ENCODE peak calls at places on chromosomes 11 and 22, in six cellular contexts. H, J, F, R, Z and Q are unnamed samples.
A peak's percentile ranks its signal among the peaks of the same experiment; 100 is the strongest.

GRCh38 chr22:32473388-32473952 is 1.1 kb upstream of the FBXO7 start:
- DNase-seq in F (peak; percentile 47), H (peak; percentile 79), Z (peak; percentile 83), R (peak; percentile 68), J (peak; percentile 80), Q (peak; percentile 57)

GRCh38 chr11:96309001-96309642 is 33.9 kb downstream of the MAML2 start:
- DNase-seq in J (peak; percentile 34), R (no peak), F (peak; percentile 86), H (no peak), Z (no peak), Q (no peak)

GRCh38 chr11:124415356-124415923 is 9.2 kb downstream of the OR8B4 start:
- DNase-seq in R (peak; percentile 20), J (peak; percentile 45), H (peak; percentile 51), F (peak; percentile 40), Z (peak; percentile 65), Q (no peak)

GRCh38 chr11:67095214-67095507 is 23.9 kb upstream of the KDM2A start:
- DNase-seq in F (no peak), Z (no peak), H (no peak), J (no peak), R (no peak), Q (no peak)

GRCh38 chr11:953513-953912 is 27.8 kb downstream of the AP2A2 start:
- DNase-seq in R (no peak), H (no peak), J (no peak), Z (no peak), F (no peak), Q (no peak)

GRCh38 chr11:1238767-1239595 is 16.1 kb downstream of the MUC5B start:
- DNase-seq in J (peak; percentile 37), F (no peak), H (no peak), R (no peak), Z (peak; percentile 74), Q (peak; percentile 94)

GRCh38 chr22:37260939-37261338 is 16.9 kb upstream of the RAC2 start:
- DNase-seq in R (peak; percentile 52), J (peak; percentile 69), H (peak; percentile 69), Z (peak; percentile 87), F (peak; percentile 40), Q (peak; percentile 88)

GRCh38 chr22:44012172-44012571 is 11.9 kb upstream of the PARVB start:
- DNase-seq in F (no peak), R (no peak), H (no peak), Z (no peak), J (no peak), Q (no peak)

GRCh38 chr11:12478743-12479142 is 101.4 kb downstream of the PARVA start:
- DNase-seq in H (no peak), R (no peak), Z (no peak), J (no peak), F (peak; percentile 78), Q (no peak)

GRCh38 chr11:113401718-113402117 is 14.1 kb downstream of the ANKK1 start:
- DNase-seq in F (no peak), R (no peak), H (no peak), Z (no peak), J (no peak), Q (no peak)

GRCh38 chr11:41947392-41947791 is 487.9 kb upstream of the LRRC4C start:
- DNase-seq in H (no peak), F (no peak), Z (peak; percentile 5), R (no peak), J (no peak), Q (no peak)

GRCh38 chr11:17649696-17650600 is 69.4 kb upstream of the MYOD1 start:
- DNase-seq in Z (no peak), H (no peak), J (peak; percentile 14), F (peak; percentile 16), R (no peak), Q (peak; percentile 44)

GRCh38 chr11:4839851-4840549 is 9.0 kb downstream of the OR51S1 start:
- DNase-seq in J (peak; percentile 17), R (no peak), Z (peak; percentile 13), F (no peak), H (no peak), Q (peak; percentile 61)

GRCh38 chr11:76152741-76153608 is 53.3 kb downstream of the WNT11 start:
- DNase-seq in J (peak; percentile 69), Z (no peak), H (no peak), F (no peak), R (no peak), Q (peak; percentile 63)

GRCh38 chr22:36395922-36396321 is 8.2 kb upstream of the MYH9 start:
- DNase-seq in Z (no peak), J (no peak), H (peak; percentile 64), R (no peak), F (peak; percentile 85), Q (no peak)

GRCh38 chr11:59802639-59803176 is 7.9 kb downstream of the MRPL16 start:
- DNase-seq in F (peak; percentile 39), J (peak; percentile 52), H (peak; percentile 70), R (peak; percentile 4), Z (peak; percentile 58), Q (no peak)

GRCh38 chr11:47148903-47149535 is 27.7 kb downstream of the ARFGAP2 start:
- DNase-seq in F (no peak), H (peak; percentile 26), R (no peak), J (peak; percentile 40), Z (no peak), Q (no peak)

GRCh38 chr11:67665537-67666302 is 8.7 kb downstream of the ALDH3B2 start:
- DNase-seq in F (no peak), J (no peak), Z (no peak), H (no peak), R (no peak), Q (peak; percentile 60)

GRCh38 chr11:44112083-44112865 is 16.8 kb downstream of the EXT2 start:
- DNase-seq in R (no peak), H (peak; percentile 58), Z (no peak), F (peak; percentile 70), J (no peak), Q (no peak)

GRCh38 chr22:50320116-50320515 is 6.7 kb downstream of the DENND6B start:
- DNase-seq in R (no peak), Z (no peak), H (no peak), J (no peak), F (no peak), Q (no peak)

GRCh38 chr11:2539761-2540520 is 95.1 kb downstream of the KCNQ1 start:
- DNase-seq in Z (no peak), H (no peak), R (no peak), J (no peak), F (no peak), Q (peak; percentile 36)

GRCh38 chr11:7595016-7595869 is 78.1 kb downstream of the CYB5R2 start:
- DNase-seq in J (peak; percentile 61), Z (peak; percentile 45), H (no peak), F (no peak), R (no peak), Q (peak; percentile 69)

GRCh38 chr22:41927813-41928212 is 1.2 kb upstream of the TNFRSF13C start:
- DNase-seq in Z (no peak), R (no peak), H (no peak), F (no peak), J (no peak), Q (no peak)

GRCh38 chr11:126359431-126360048 is 4.1 kb downstream of the ST3GAL4 start:
- DNase-seq in R (no peak), J (no peak), F (peak; percentile 70), H (no peak), Z (no peak), Q (no peak)

GRCh38 chr22:29994941-29995340 is 85.3 kb upstream of the HORMAD2 start:
- DNase-seq in R (no peak), Z (no peak), H (peak; percentile 52), F (peak; percentile 63), J (no peak), Q (no peak)

GRCh38 chr11:69010361-69010891 is 2.6 kb downstream of the MRGPRF start:
- DNase-seq in F (peak; percentile 16), J (no peak), R (no peak), H (peak; percentile 19), Z (no peak), Q (no peak)

GRCh38 chr22:20509344-20510047 is 2.1 kb downstream of the MED15 start:
- DNase-seq in F (peak; percentile 95), H (peak; percentile 98), R (no peak), Z (peak; percentile 41), J (peak; percentile 80), Q (no peak)

GRCh38 chr11:69293819-69294505 is at the start of gene MYEOV:
- DNase-seq in Z (peak; percentile 79), H (peak; percentile 32), F (peak; percentile 33), J (peak; percentile 80), R (no peak), Q (peak; percentile 93)

GRCh38 chr11:65920035-65920802 is 993 bp downstream of the DRAP1 start:
- DNase-seq in H (no peak), F (no peak), J (no peak), Z (no peak), R (no peak), Q (no peak)

GRCh38 chr22:20258584-20259335 is 9.4 kb downstream of the RTN4R start:
- DNase-seq in H (no peak), Z (peak; percentile 45), F (no peak), J (no peak), R (no peak), Q (no peak)

GRCh38 chr22:41030891-41031290 is 61.5 kb upstream of the EP300 start:
- DNase-seq in H (no peak), J (no peak), Z (no peak), F (peak; percentile 80), R (no peak), Q (no peak)

GRCh38 chr22:41197808-41198585 is 7.1 kb upstream of the L3MBTL2 start:
- DNase-seq in H (peak; percentile 70), Z (peak; percentile 56), J (peak; percentile 61), R (no peak), F (peak; percentile 27), Q (peak; percentile 66)

GRCh38 chr22:36386900-36387663 is 685 bp downstream of the MYH9 start:
- DNase-seq in F (peak; percentile 30), R (no peak), J (no peak), Z (peak; percentile 38), H (no peak), Q (peak; percentile 53)

DNA sequence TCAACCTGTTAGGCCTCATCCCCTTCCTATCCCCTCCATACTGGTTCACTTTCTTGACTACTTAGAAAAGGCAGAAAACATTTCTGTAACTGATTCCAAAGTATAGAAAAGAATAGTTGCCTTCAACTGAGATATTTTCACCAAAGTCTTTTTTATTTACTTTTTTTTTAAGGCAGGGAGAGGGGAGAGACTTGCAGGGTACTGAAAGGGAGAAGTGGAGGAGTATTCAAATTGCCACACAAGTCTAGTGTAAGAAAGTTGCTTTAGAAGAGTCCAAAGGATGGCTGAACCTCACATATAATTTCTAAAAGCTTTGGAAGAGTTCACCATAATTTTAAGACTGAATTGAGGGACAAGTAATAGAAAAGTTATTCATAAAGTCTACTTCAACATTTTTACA is 6.3 kb downstream of the PHF21A start:
- DNase-seq in R (no peak), H (no peak), F (no peak), Z (no peak), J (no peak), Q (no peak)
- H3K4me3 ChIP-seq in R (no peak overlapping the region), H (no peak overlapping the region), F (no peak overlapping the region), Z (no peak overlapping the region), J (no peak overlapping the region), Q (no peak overlapping the region)

GRCh38 chr11:8812438-8812837 is 98.6 kb upstream of the AKIP1 start:
- DNase-seq in H (peak; percentile 57), J (peak; percentile 40), R (no peak), F (peak; percentile 36), Z (no peak), Q (peak; percentile 48)
- H3K27ac ChIP-seq in H (peak overlapping the region; percentile 26), J (no peak overlapping the region), R (no peak overlapping the region), F (no peak overlapping the region), Z (no peak overlapping the region), Q (no peak overlapping the region)

GRCh38 chr11:102357116-102357515 is 10.1 kb downstream of the BIRC2 start:
- DNase-seq in F (no peak), Z (no peak), H (no peak), R (no peak), J (no peak), Q (no peak)
- H3K36me3 ChIP-seq in F (peaks cover 8% of the 10 kb centered on the region), Z (no peaks in the 10 kb centered on the region), H (peaks cover 17% of the 10 kb centered on the region), R (no peaks in the 10 kb centered on the region), J (peaks cover 2% of the 10 kb centered on the region), Q (peaks cover 63% of the 10 kb centered on the region)

GRCh38 chr22:46072981-46073682 is 77.2 kb upstream of the PPARA start:
- DNase-seq in H (peak; percentile 7), J (no peak), F (peak; percentile 8), R (no peak), Z (no peak), Q (no peak)
- H3K4me3 ChIP-seq in H (peak overlapping the region; percentile 92), J (no peak overlapping the region), F (peak overlapping the region; percentile 99), R (no peak overlapping the region), Z (peak overlapping the region; percentile 65), Q (no peak overlapping the region)